ENCODE peak calls at places on chromosomes 6 and 20, in nine cellular contexts. Z is lower leg skin, M is activated B cell treated with CpG ODN at 0.5 μM for 24 hours, J is A549, V is choroid plexus epithelial cell, Y is colonic mucosa, W is cardiac muscle cell, P is astrocyte of the spinal cord, T is bronchial epithelial cell. A is an unnamed sample.

GRCh38 chr20:19486448-19486847 is 271.6 kb upstream of the RIN2 start:
- DNase-seq in M (no peak), J (no peak), Y (no peak), P (no peak), Z (no peak), T (no peak), V (no peak), W (no peak), A (no peak)

GRCh38 chr6:11278207-11278559 is 45.7 kb upstream of the NEDD9 start:
- DNase-seq in Y (no peak), T (peak; percentile 50), V (no peak), W (no peak), J (no peak), M (no peak), Z (no peak), P (no peak), A (no peak)

GRCh38 chr6:44805239-44805849 is 417.8 kb downstream of the CDC5L start:
- DNase-seq in W (peak; percentile 45), Y (no peak), T (no peak), M (no peak), P (peak; percentile 49), J (no peak), Z (no peak), V (no peak), A (no peak)

GRCh38 chr20:13644010-13644409 is 5.3 kb upstream of the TASP1 start:
- DNase-seq in Z (no peak), W (peak; percentile 5), Y (no peak), M (no peak), V (no peak), J (peak; percentile 32), T (peak; percentile 88), P (peak; percentile 34), A (no peak)

GRCh38 chr20:62049342-62050165 is 16.1 kb downstream of the TAF4 start:
- DNase-seq in Y (no peak), M (no peak), T (no peak), P (no peak), Z (no peak), W (no peak), J (no peak), V (no peak), A (no peak)

GRCh38 chr6:124055986-124056385 is 252.3 kb downstream of the NKAIN2 start:
- DNase-seq in M (no peak), Z (no peak), T (no peak), P (no peak), W (no peak), J (no peak), V (no peak), Y (no peak), A (no peak)

GRCh38 chr6:29737707-29738630 is 14.7 kb downstream of the HLA-F start:
- DNase-seq in Y (peak; percentile 84), M (peak; percentile 42), Z (peak; percentile 55), J (peak; percentile 68), V (peak; percentile 86), W (peak; percentile 82), P (peak; percentile 57), T (peak; percentile 71), A (no peak)

GRCh38 chr20:31842471-31843157 is 2.8 kb downstream of the FOXS1 start:
- DNase-seq in J (peak; percentile 45), W (peak; percentile 80), P (peak; percentile 81), Y (no peak), Z (no peak), V (peak; percentile 94), T (no peak), M (no peak), A (no peak)

GRCh38 chr20:21513181-21513663 is 642 bp downstream of the NKX2-2 start:
- DNase-seq in T (no peak), W (no peak), Y (no peak), Z (no peak), P (no peak), V (no peak), J (no peak), M (no peak), A (peak; percentile 68)

GRCh38 chr20:199996-200395 is 10.5 kb upstream of the DEFB128 start:
- DNase-seq in Z (no peak), W (no peak), J (no peak), P (no peak), V (no peak), M (no peak), Y (no peak), T (no peak), A (no peak)

GRCh38 chr20:59412896-59413295 is 112.5 kb downstream of the EDN3 start:
- DNase-seq in Z (no peak), Y (no peak), P (no peak), W (no peak), M (no peak), T (no peak), V (no peak), J (peak; percentile 31), A (no peak)

GRCh38 chr20:4073852-4074741 is 58.7 kb upstream of the RNF24 start:
- DNase-seq in P (no peak), J (no peak), Z (no peak), M (no peak), V (no peak), T (no peak), Y (peak; percentile 7), W (no peak), A (peak; percentile 32)

GRCh38 chr6:109690373-109690739 is 646 bp downstream of the AK9 start:
- DNase-seq in J (peak; percentile 4), P (no peak), Y (peak; percentile 84), Z (no peak), W (no peak), M (peak; percentile 64), V (no peak), T (no peak), A (peak; percentile 73)

GRCh38 chr20:237479-237878 is 10.4 kb downstream of the DEFB129 start:
- DNase-seq in Z (no peak), P (no peak), J (no peak), M (no peak), V (peak; percentile 2), Y (no peak), T (no peak), W (peak; percentile 10), A (no peak)

GRCh38 chr20:38164069-38164468 is 1.0 kb downstream of the TGM2 start:
- DNase-seq in Y (no peak), T (no peak), V (no peak), M (no peak), Z (no peak), W (no peak), J (no peak), P (no peak), A (no peak)

GRCh38 chr6:45595010-45595851 is 217.5 kb upstream of the SUPT3H start:
- DNase-seq in M (no peak), W (no peak), J (no peak), T (no peak), Z (no peak), V (no peak), P (no peak), Y (no peak), A (no peak)

GRCh38 chr6:126432564-126432963 is 92.6 kb downstream of the CENPW start:
- DNase-seq in J (no peak), Z (no peak), Y (no peak), V (no peak), P (no peak), M (no peak), T (no peak), W (no peak), A (no peak)

DNA sequence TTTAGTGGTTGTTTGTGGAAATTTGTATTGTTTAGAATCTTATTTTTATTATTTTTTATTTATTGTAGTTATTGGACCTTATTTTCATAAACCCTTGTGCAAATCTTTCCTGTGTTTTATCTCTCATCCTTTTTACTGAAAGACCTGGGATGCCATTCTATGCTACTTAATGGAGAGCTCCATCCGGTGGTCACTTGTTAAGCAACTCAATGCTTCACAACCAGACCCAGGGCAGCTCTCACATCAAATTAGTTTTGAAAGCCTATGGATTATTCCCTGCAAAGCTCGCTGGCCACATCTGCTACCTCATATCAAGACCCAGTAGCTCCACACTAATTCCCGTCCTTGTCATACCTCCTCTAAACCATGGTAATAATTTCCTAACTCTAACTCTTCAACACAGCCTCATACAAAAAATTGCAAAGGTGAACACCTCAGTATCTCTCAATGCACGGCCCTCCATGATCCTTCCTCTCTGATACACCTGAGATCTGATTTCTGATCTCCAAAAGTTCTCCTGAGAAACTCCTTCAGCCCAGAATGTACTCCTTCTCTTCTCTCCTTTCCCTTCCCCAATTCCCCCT is 296.6 kb upstream of the MANEA start:
- DNase-seq in T (peak; percentile 31), Y (no peak), W (peak; percentile 62), V (peak; percentile 81), Z (no peak), J (peak; percentile 40), M (no peak), P (peak; percentile 4), A (no peak)
- TF ChIP-seq CTCF in T (peak; percentile 40), Y (no peak), W (peak; percentile 55), V (peak; percentile 71), Z (no peak), J (no peak), M (no peak), P (peak; percentile 37), A (peak; percentile 76)

DNA sequence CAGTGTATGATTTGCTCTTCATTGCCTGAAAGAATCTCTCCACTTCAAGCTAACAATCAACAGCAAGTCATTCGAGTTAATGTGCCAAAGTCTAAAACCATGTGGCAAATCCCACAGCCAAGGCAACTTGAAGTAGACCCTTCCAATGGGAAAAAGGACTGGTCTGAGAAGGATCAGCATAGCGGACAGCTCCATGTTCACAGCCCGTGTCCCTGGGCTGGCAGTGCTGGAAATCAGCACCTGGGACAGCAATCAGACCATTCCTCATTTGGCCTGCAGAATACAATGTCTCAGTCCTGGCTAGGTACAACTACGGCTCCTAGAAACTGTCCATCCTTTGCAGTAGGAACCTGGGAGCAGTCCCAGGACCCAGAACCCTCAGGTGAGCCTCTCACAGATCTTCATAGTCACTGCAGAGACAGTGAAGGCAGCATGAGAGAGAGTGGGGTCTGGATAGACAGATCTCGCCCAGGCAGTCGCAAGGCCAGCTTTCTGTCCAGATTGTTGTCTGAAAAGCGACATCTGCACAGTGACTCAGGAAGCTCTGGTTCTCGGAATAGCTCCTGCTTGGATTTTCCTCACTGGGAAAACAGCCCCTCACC is 1.1 kb downstream of the GJA10 start:
- DNase-seq in Z (no peak), J (peak; percentile 11), M (no peak), Y (no peak), V (peak; percentile 81), W (peak; percentile 74), T (peak; percentile 55), P (peak; percentile 72), A (no peak)
- TF ChIP-seq CTCF in Z (no peak), J (no peak), M (no peak), Y (no peak), V (no peak), W (no peak), T (no peak), P (no peak), A (no peak)

DNA sequence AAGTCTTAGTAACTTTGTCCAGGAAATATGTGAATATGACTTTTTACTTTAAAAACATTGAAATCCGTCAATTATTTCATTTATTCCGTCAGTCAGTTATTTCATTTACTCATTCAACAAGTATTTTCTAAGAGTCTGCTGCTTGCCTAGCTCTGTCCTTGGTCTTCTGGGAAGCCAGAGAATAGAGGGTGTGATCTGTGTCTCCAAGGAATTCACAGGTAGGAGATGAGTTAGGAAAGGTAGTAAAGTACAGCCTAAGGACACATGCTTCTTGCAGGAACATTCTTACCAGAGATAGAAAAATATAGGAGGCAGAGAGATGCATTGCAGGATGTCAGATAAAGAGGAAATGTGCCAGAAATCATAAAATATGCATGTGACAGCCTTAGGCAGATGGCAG is 3.4 kb downstream of the SH3BGRL2 start:
- DNase-seq in Y (no peak), P (no peak), J (no peak), Z (no peak), M (no peak), V (no peak), W (no peak), T (no peak), A (no peak)
- TF ChIP-seq CTCF in Y (no peak), P (no peak), J (no peak), Z (no peak), M (no peak), V (no peak), W (no peak), T (no peak), A (no peak)

GRCh38 chr6:144283781-144284473 is 1.2 kb upstream of the UTRN start:
- DNase-seq in V (peak; percentile 62), M (no peak), W (peak; percentile 38), Z (no peak), Y (no peak), J (no peak), T (peak; percentile 23), P (peak; percentile 51), A (no peak)
- TF ChIP-seq CTCF in V (peak; percentile 46), M (no peak), W (peak; percentile 23), Z (no peak), Y (no peak), J (no peak), T (peak; percentile 9), P (no peak), A (peak; percentile 58)